ENCODE peak calls at places on chromosomes 3 and 15, in four cellular contexts. U, H, A and L are unnamed samples.
A peak's percentile ranks its signal among the peaks of the same experiment; 100 is the strongest.

GRCh38 chr15:23647421-23648375 is at the start of gene MAGEL2:
- DNase-seq in U (peak; percentile 6), H (no peak), A (no peak), L (peak; percentile 17)

GRCh38 chr3:52704611-52705437 is 767 bp downstream of the GLT8D1 start:
- DNase-seq in U (peak; percentile 25), H (no peak), A (no peak), L (no peak)

GRCh38 chr3:11556234-11556633 is 87.5 kb downstream of the VGLL4 start:
- DNase-seq in U (no peak), H (no peak), A (peak; percentile 19), L (peak; percentile 40)

GRCh38 chr15:68103603-68104002 is 49.5 kb downstream of the PIAS1 start:
- DNase-seq in U (no peak), H (no peak), A (no peak), L (no peak)

GRCh38 chr15:79987569-79987955 is 16.6 kb upstream of the BCL2A1 start:
- DNase-seq in U (no peak), H (no peak), A (no peak), L (no peak)

GRCh38 chr3:409011-409410 is 212.4 kb downstream of the CHL1 start:
- DNase-seq in U (no peak), H (no peak), A (no peak), L (no peak)

GRCh38 chr3:103158183-103158582 is 723.4 kb downstream of the ZPLD1 start:
- DNase-seq in U (no peak), H (no peak), A (no peak), L (no peak)

GRCh38 chr15:95559875-95560394 is 770.6 kb upstream of the NR2F2 start:
- DNase-seq in U (peak; percentile 94), H (no peak), A (no peak), L (peak; percentile 87)

GRCh38 chr3:127775398-127776109 is 46.8 kb downstream of the MGLL start:
- DNase-seq in U (peak; percentile 60), H (no peak), A (peak; percentile 53), L (peak; percentile 73)

GRCh38 chr3:29887450-29887849 is 606.6 kb downstream of the RBMS3 start:
- DNase-seq in U (no peak), H (no peak), A (no peak), L (no peak)

GRCh38 chr3:101151286-101151901 is 158.2 kb upstream of the ABI3BP start:
- DNase-seq in U (peak; percentile 55), H (no peak), A (no peak), L (no peak)

GRCh38 chr15:67902579-67902979 is 62.7 kb upstream of the RNU6-1 start:
- DNase-seq in U (no peak), H (no peak), A (no peak), L (no peak)

GRCh38 chr3:113532698-113533533 is 561 bp downstream of the SIDT1 start:
- DNase-seq in U (no peak), H (no peak), A (no peak), L (peak; percentile 3)

GRCh38 chr15:23497710-23498111 is 50.7 kb upstream of the GOLGA6L2 start:
- DNase-seq in U (no peak), H (no peak), A (no peak), L (no peak)

GRCh38 chr3:143241556-143241955 is 122.0 kb downstream of the CHST2 start:
- DNase-seq in U (no peak), H (no peak), A (no peak), L (no peak)

GRCh38 chr3:184648726-184649125 is 63.1 kb downstream of the MAGEF1 start:
- DNase-seq in U (no peak), H (no peak), A (no peak), L (no peak)

GRCh38 chr3:113249111-113249510 is 37.8 kb downstream of the BOC start:
- DNase-seq in U (peak; percentile 76), H (no peak), A (no peak), L (peak; percentile 83)

GRCh38 chr3:30659270-30660127 is 53.1 kb downstream of the TGFBR2 start:
- DNase-seq in U (peak; percentile 91), H (no peak), A (no peak), L (peak; percentile 97)

GRCh38 chr15:52567886-52568568 is 803 bp downstream of the ARPP19 start:
- DNase-seq in U (no peak), H (no peak), A (no peak), L (no peak)

GRCh38 chr3:13007251-13007941 is 65.8 kb downstream of the IQSEC1 start:
- DNase-seq in U (no peak), H (no peak), A (no peak), L (no peak)

GRCh38 chr3:139552632-139553335 is 13.2 kb upstream of the RBP1 start:
- DNase-seq in U (no peak), H (no peak), A (no peak), L (no peak)

GRCh38 chr3:10262027-10262426 is 13.8 kb downstream of the TATDN2 start:
- DNase-seq in U (no peak), H (no peak), A (no peak), L (no peak)

GRCh38 chr3:16467368-16467767 is 46.1 kb downstream of the RFTN1 start:
- DNase-seq in U (no peak), H (no peak), A (no peak), L (no peak)

GRCh38 chr3:93973160-93974126 is at the start of gene PROS1:
- DNase-seq in U (peak; percentile 93), H (peak; percentile 78), A (peak; percentile 85), L (peak; percentile 74)

GRCh38 chr15:48005077-48005476 is 115.7 kb upstream of the SLC24A5 start:
- DNase-seq in U (no peak), H (no peak), A (no peak), L (no peak)

GRCh38 chr3:122392868-122393844 is 9.2 kb downstream of the FAM162A start:
- DNase-seq in U (peak; percentile 67), H (no peak), A (no peak), L (peak; percentile 65)

GRCh38 chr3:130671545-130671944 is 75.1 kb downstream of the PIK3R4 start:
- DNase-seq in U (no peak), H (no peak), A (no peak), L (no peak)

GRCh38 chr15:70474682-70475438 is 288.5 kb downstream of the UACA start:
- DNase-seq in U (peak; percentile 92), H (peak; percentile 86), A (peak; percentile 36), L (peak; percentile 99)

GRCh38 chr3:111080357-111080937 is 8.8 kb downstream of the NECTIN3 start:
- DNase-seq in U (peak; percentile 80), H (no peak), A (no peak), L (peak; percentile 76)

GRCh38 chr15:68277131-68277604 is 377 bp upstream of the FEM1B start:
- DNase-seq in U (peak; percentile 69), H (no peak), A (no peak), L (no peak)

GRCh38 chr3:184380210-184380626 is 364 bp downstream of the CHRD start:
- DNase-seq in U (peak; percentile 31), H (no peak), A (peak; percentile 72), L (peak; percentile 19)

GRCh38 chr15:62068071-62068786 is 1.5 kb downstream of the C2CD4A start:
- DNase-seq in U (peak; percentile 53), H (no peak), A (peak; percentile 52), L (peak; percentile 29)

GRCh38 chr15:62067448-62068044 is 769 bp downstream of the C2CD4A start:
- DNase-seq in U (peak; percentile 31), H (no peak), A (peak; percentile 31), L (no peak)

GRCh38 chr15:62068787-62069170 is 2.0 kb downstream of the C2CD4A start:
- DNase-seq in U (peak; percentile 37), H (no peak), A (no peak), L (peak; percentile 4)

GRCh38 chr15:62069551-62069950 is 2.8 kb downstream of the C2CD4A start:
- DNase-seq in U (no peak), H (no peak), A (no peak), L (no peak)

GRCh38 chr15:62066663-62067447 is at the start of gene C2CD4A:
- DNase-seq in U (peak; percentile 83), H (no peak), A (peak; percentile 54), L (peak; percentile 55)
- TF ChIP-seq CTCF in U (peak; percentile 29), H (peak; percentile 19), A (peak; percentile 37), L (peak; percentile 23)

GRCh38 chr15:43509923-43510229 is 7.5 kb upstream of the MAP1A start:
- DNase-seq in U (no peak), H (no peak), A (no peak), L (no peak)

GRCh38 chr15:43505723-43506122 is 11.7 kb upstream of the MAP1A start:
- DNase-seq in U (peak; percentile 56), H (no peak), A (no peak), L (peak; percentile 70)

GRCh38 chr15:43509002-43509922 is 8.1 kb upstream of the MAP1A start:
- DNase-seq in U (peak; percentile 44), H (no peak), A (no peak), L (no peak)

GRCh38 chr15:43510230-43511011 is 7.0 kb upstream of the MAP1A start:
- DNase-seq in U (peak; percentile 99), H (peak; percentile 95), A (peak; percentile 99), L (peak; percentile 100)

GRCh38 chr15:43508421-43508820 is 9.0 kb upstream of the MAP1A start:
- DNase-seq in U (no peak), H (no peak), A (no peak), L (no peak)
- H3K4me3 ChIP-seq in U (no peak overlapping the region), H (no peak overlapping the region), A (no peak overlapping the region), L (no peak overlapping the region)

GRCh38 chr15:31609243-31609642 is 282.6 kb downstream of the KLF13 start:
- DNase-seq in U (no peak), H (no peak), A (no peak), L (no peak)

GRCh38 chr15:31607656-31608055 is 281.0 kb downstream of the KLF13 start:
- DNase-seq in U (no peak), H (no peak), A (no peak), L (no peak)

GRCh38 chr15:31606942-31607497 is 280.4 kb downstream of the KLF13 start:
- DNase-seq in U (no peak), H (no peak), A (no peak), L (no peak)

GRCh38 chr15:31606261-31606669 is 279.6 kb downstream of the KLF13 start:
- DNase-seq in U (no peak), H (no peak), A (no peak), L (peak; percentile 52)

GRCh38 chr15:31605467-31605931 is 278.9 kb downstream of the KLF13 start:
- DNase-seq in U (no peak), H (no peak), A (no peak), L (peak; percentile 5)
- TF ChIP-seq CTCF in U (no peak), H (no peak), A (no peak), L (peak; percentile 18)

GRCh38 chr3:129442947-129443346 is 2.9 kb downstream of the IFT122 start:
- DNase-seq in U (no peak), H (no peak), A (no peak), L (no peak)

GRCh38 chr3:129441215-129441614 is 1.2 kb downstream of the IFT122 start:
- DNase-seq in U (no peak), H (no peak), A (no peak), L (no peak)

GRCh38 chr3:129440648-129441190 is 695 bp downstream of the IFT122 start:
- DNase-seq in U (no peak), H (no peak), A (no peak), L (no peak)

GRCh38 chr3:129442486-129442885 is 2.5 kb downstream of the IFT122 start:
- DNase-seq in U (no peak), H (no peak), A (no peak), L (no peak)

GRCh38 chr3:129441782-129442181 is 1.8 kb downstream of the IFT122 start:
- DNase-seq in U (peak; percentile 85), H (no peak), A (no peak), L (peak; percentile 53)
- H3K4me3 ChIP-seq in U (no peak overlapping the region), H (peak overlapping the region; percentile 92), A (peak overlapping the region; percentile 88), L (no peak overlapping the region)

GRCh38 chr15:28017423-28017924 is 81.6 kb downstream of the OCA2 start:
- DNase-seq in U (no peak), H (no peak), A (no peak), L (no peak)
- TF ChIP-seq CTCF in U (no peak), H (no peak), A (peak; percentile 37), L (peak; percentile 29)